ENCODE peak calls at places on chromosomes 5 and 9, in eight cellular contexts. W, C, L, D, S, H, T and E are unnamed samples.

GRCh38 chr5:76818844-76819831 is at the start of gene F2RL1:
- DNase-seq in S (peak), H (no peak), D (peak), T (peak), L (peak), C (no peak), W (peak), E (peak)

GRCh38 chr5:150410524-150411244 is 2.0 kb downstream of the CD74 start:
- DNase-seq in W (peak), D (peak), C (peak), H (peak), L (peak), T (peak), S (peak), E (peak)

GRCh38 chr9:88980732-88981336 is 10.4 kb upstream of the S1PR3 start:
- DNase-seq in D (no peak), C (no peak), T (peak), L (no peak), W (no peak), H (no peak), S (peak), E (no peak)

GRCh38 chr5:8905021-8905420 is 640.9 kb downstream of the SEMA5A start:
- DNase-seq in H (no peak), W (peak), S (peak), L (peak), D (no peak), T (peak), C (no peak), E (peak)

GRCh38 chr5:148393390-148393741 is 9.6 kb downstream of the FBXO38 start:
- DNase-seq in W (no peak), L (no peak), T (no peak), D (no peak), S (no peak), H (no peak), C (no peak), E (peak)

GRCh38 chr9:124769451-124770358 is 1.4 kb downstream of the NR6A1 start:
- DNase-seq in T (no peak), L (peak), S (peak), H (no peak), W (no peak), D (peak), C (no peak), E (peak)

GRCh38 chr9:21616082-21616778 is 134.1 kb upstream of the IFNE start:
- DNase-seq in C (no peak), D (no peak), T (peak), W (no peak), L (peak), H (no peak), S (peak), E (no peak)

GRCh38 chr9:129177443-129177790 is 644 bp downstream of the IER5L start:
- DNase-seq in W (no peak), T (no peak), L (no peak), D (no peak), H (no peak), S (no peak), C (no peak), E (no peak)

GRCh38 chr9:94779101-94779500 is 52.6 kb downstream of the AOPEP start:
- DNase-seq in H (no peak), C (no peak), T (no peak), D (no peak), S (no peak), W (no peak), L (peak), E (peak)

GRCh38 chr9:104868687-104869404 is 59.1 kb downstream of the ABCA1 start:
- DNase-seq in L (peak), H (no peak), W (peak), C (peak), D (peak), S (peak), T (peak), E (peak)

GRCh38 chr5:150626853-150627276 is 13.6 kb upstream of the SYNPO start:
- DNase-seq in C (no peak), W (peak), D (no peak), L (no peak), S (no peak), H (no peak), T (no peak), E (peak)

GRCh38 chr5:86640998-86641397 is 23.3 kb downstream of the COX7C start:
- DNase-seq in H (no peak), S (no peak), C (no peak), D (no peak), L (no peak), W (no peak), T (no peak), E (no peak)

GRCh38 chr5:2711446-2712425 is 39.7 kb downstream of the IRX2 start:
- DNase-seq in D (peak), H (no peak), L (no peak), C (no peak), S (no peak), W (no peak), T (no peak), E (no peak)

GRCh38 chr5:157230610-157231009 is 35.3 kb upstream of the CYFIP2 start:
- DNase-seq in T (no peak), C (no peak), D (no peak), H (no peak), S (no peak), W (no peak), L (no peak), E (no peak)

GRCh38 chr5:31033295-31033694 is 160.2 kb upstream of the CDH6 start:
- DNase-seq in C (no peak), L (no peak), D (no peak), W (no peak), S (no peak), T (no peak), H (no peak), E (peak)

GRCh38 chr9:134179595-134179917 is 15.2 kb upstream of the RNU6ATAC start:
- DNase-seq in W (no peak), T (no peak), D (peak), S (no peak), C (no peak), H (no peak), L (no peak), E (no peak)

GRCh38 chr5:126098330-126099017 is 324.7 kb upstream of the GRAMD2B start:
- DNase-seq in D (no peak), C (no peak), W (no peak), L (no peak), T (peak), S (peak), H (no peak), E (no peak)

GRCh38 chr9:34157308-34157707 is 21.5 kb upstream of the UBAP1 start:
- DNase-seq in L (no peak), H (no peak), C (no peak), T (no peak), S (no peak), D (no peak), W (no peak), E (no peak)

GRCh38 chr5:541888-542692 is 17.8 kb upstream of the SLC9A3 start:
- DNase-seq in L (no peak), H (peak), S (no peak), D (no peak), T (no peak), C (no peak), W (no peak), E (no peak)

GRCh38 chr5:109907189-109907588 is 217.5 kb downstream of the MAN2A1 start:
- DNase-seq in S (no peak), C (no peak), D (no peak), W (no peak), H (no peak), L (no peak), T (peak), E (no peak)

GRCh38 chr9:110179734-110180133 is 28.2 kb downstream of the C9orf152 start:
- DNase-seq in C (no peak), S (peak), H (no peak), D (no peak), T (peak), W (no peak), L (peak), E (no peak)

GRCh38 chr5:407051-407450 is 35.9 kb upstream of the EXOC3 start:
- DNase-seq in S (no peak), H (no peak), D (no peak), T (no peak), C (no peak), W (no peak), L (peak), E (no peak)

GRCh38 chr5:74336286-74336685 is 304.2 kb downstream of the ENC1 start:
- DNase-seq in D (peak), S (no peak), T (peak), W (no peak), C (no peak), L (peak), H (no peak), E (peak)

GRCh38 chr9:16082796-16083195 is 530.0 kb downstream of the CCDC171 start:
- DNase-seq in L (no peak), C (no peak), T (peak), W (no peak), S (no peak), D (no peak), H (no peak), E (no peak)

GRCh38 chr9:101093620-101094019 is 65.1 kb downstream of the PLPPR1 start:
- DNase-seq in W (no peak), L (peak), T (peak), D (no peak), C (no peak), S (no peak), H (no peak), E (no peak)

GRCh38 chr5:7548576-7548975 is 152.6 kb downstream of the ADCY2 start:
- DNase-seq in C (no peak), T (no peak), D (no peak), L (no peak), H (no peak), S (no peak), W (no peak), E (peak)

GRCh38 chr5:17275279-17276158 is 58.1 kb downstream of the BASP1 start:
- DNase-seq in H (no peak), L (no peak), T (no peak), S (no peak), D (no peak), W (no peak), C (no peak), E (no peak)

GRCh38 chr5:81207009-81207408 is 26.1 kb upstream of the CKMT2 start:
- DNase-seq in S (peak), H (no peak), L (peak), D (no peak), C (no peak), W (no peak), T (no peak), E (peak)

GRCh38 chr5:175746851-175747250 is 89.0 kb downstream of the HRH2 start:
- DNase-seq in T (peak), C (peak), L (peak), S (peak), W (no peak), H (no peak), D (peak), E (peak)

GRCh38 chr5:160339406-160340140 is 27.2 kb upstream of the CCNJL start:
- DNase-seq in H (no peak), W (no peak), S (no peak), C (peak), T (peak), D (no peak), L (no peak), E (peak)

GRCh38 chr9:70420267-70421019 is 6.0 kb upstream of the KLF9 start:
- DNase-seq in D (peak), S (peak), T (peak), H (peak), W (peak), C (peak), L (peak), E (peak)

GRCh38 chr9:4167040-4167671 is 132.7 kb downstream of the GLIS3 start:
- DNase-seq in W (no peak), H (no peak), S (peak), C (no peak), T (peak), L (peak), D (no peak), E (no peak)

GRCh38 chr5:78601622-78602314 is 46.8 kb downstream of the LHFPL2 start:
- DNase-seq in S (peak), T (peak), C (no peak), H (no peak), L (peak), D (no peak), W (no peak), E (no peak)

GRCh38 chr9:109771796-109772525 is 8.0 kb upstream of the PALM2AKAP2 start:
- DNase-seq in H (no peak), S (peak), D (no peak), W (peak), T (peak), L (no peak), C (peak), E (peak)

GRCh38 chr5:93723005-93723404 is 18.4 kb downstream of the POU5F2 start:
- DNase-seq in D (no peak), S (peak), H (no peak), L (peak), T (peak), W (no peak), C (no peak), E (peak)

GRCh38 chr5:142748568-142749249 is 21.5 kb upstream of the ARHGAP26 start:
- DNase-seq in W (peak), D (peak), S (no peak), H (peak), L (peak), C (peak), T (peak), E (peak)